ENCODE peak calls at places on chromosomes 6 and 20, in seven cellular contexts. Y, N, E, Q, S, X and K are unnamed samples.

GRCh38 chr20:47276856-47277541 is 79.5 kb downstream of the ZMYND8 start:
- DNase-seq in Y (peak), N (no peak), E (no peak), Q (no peak), S (no peak), X (no peak), K (peak)

GRCh38 chr6:44261581-44261980 is 3.8 kb downstream of the NFKBIE start:
- DNase-seq in Y (no peak), N (no peak), E (no peak), Q (no peak), S (no peak), X (no peak), K (no peak)

GRCh38 chr20:39291301-39291700 is 329.2 kb downstream of the DHX35 start:
- DNase-seq in Y (no peak), N (no peak), E (no peak), Q (no peak), S (no peak), X (no peak), K (no peak)

GRCh38 chr6:16851044-16851540 is 89.8 kb upstream of the ATXN1 start:
- DNase-seq in Y (no peak), N (no peak), E (no peak), Q (no peak), S (no peak), X (no peak), K (no peak)

GRCh38 chr6:147287869-147288271 is 83.7 kb downstream of the STXBP5 start:
- DNase-seq in Y (peak), N (no peak), E (peak), Q (no peak), S (no peak), X (peak), K (peak)

GRCh38 chr6:159871241-159871640 is 19.5 kb upstream of the MAS1 start:
- DNase-seq in Y (no peak), N (no peak), E (no peak), Q (no peak), S (no peak), X (no peak), K (no peak)

GRCh38 chr20:41649489-41649888 is 31.3 kb upstream of the CHD6 start:
- DNase-seq in Y (no peak), N (no peak), E (no peak), Q (no peak), S (no peak), X (no peak), K (no peak)

GRCh38 chr6:90146024-90146423 is 150.6 kb downstream of the BACH2 start:
- DNase-seq in Y (no peak), N (no peak), E (no peak), Q (no peak), S (no peak), X (no peak), K (no peak)

GRCh38 chr6:1554881-1555569 is 54.7 kb upstream of the FOXC1 start:
- DNase-seq in Y (peak), N (no peak), E (no peak), Q (peak), S (no peak), X (peak), K (no peak)

GRCh38 chr20:14775778-14776177 is 438.4 kb upstream of the FLRT3 start:
- DNase-seq in Y (no peak), N (no peak), E (no peak), Q (no peak), S (no peak), X (peak), K (peak)

GRCh38 chr20:17611540-17612286 is 41.8 kb downstream of the DSTN start:
- DNase-seq in Y (no peak), N (no peak), E (no peak), Q (peak), S (peak), X (peak), K (no peak)

GRCh38 chr6:11653028-11653583 is 115.6 kb downstream of the TMEM170B start:
- DNase-seq in Y (peak), N (no peak), E (peak), Q (no peak), S (no peak), X (peak), K (peak)

GRCh38 chr6:15484115-15484514 is 178.7 kb downstream of the DTNBP1 start:
- DNase-seq in Y (no peak), N (no peak), E (no peak), Q (no peak), S (no peak), X (no peak), K (no peak)

GRCh38 chr6:13120483-13121482 is 207.6 kb downstream of the TBC1D7 start:
- DNase-seq in Y (no peak), N (peak), E (peak), Q (no peak), S (no peak), X (no peak), K (no peak)

GRCh38 chr6:6635869-6636268 is 47.3 kb downstream of the LY86 start:
- DNase-seq in Y (no peak), N (no peak), E (no peak), Q (no peak), S (no peak), X (no peak), K (no peak)

GRCh38 chr6:19024737-19025136 is 637.6 kb downstream of the RNF144B start:
- DNase-seq in Y (peak), N (peak), E (peak), Q (peak), S (peak), X (peak), K (peak)

GRCh38 chr20:10731190-10731955 is 57.6 kb upstream of the JAG1 start:
- DNase-seq in Y (peak), N (no peak), E (no peak), Q (no peak), S (no peak), X (no peak), K (no peak)

GRCh38 chr20:38748863-38749153 is 548 bp downstream of the ACTR5 start:
- DNase-seq in Y (no peak), N (no peak), E (peak), Q (peak), S (peak), X (no peak), K (no peak)

GRCh38 chr6:137641474-137642077 is 147.4 kb upstream of the OLIG3 start:
- DNase-seq in Y (peak), N (peak), E (peak), Q (peak), S (peak), X (peak), K (peak)

GRCh38 chr6:45387236-45387635 is 9.5 kb upstream of the SUPT3H start:
- DNase-seq in Y (peak), N (no peak), E (no peak), Q (no peak), S (no peak), X (peak), K (no peak)

GRCh38 chr6:81031429-81031828 is 721.1 kb downstream of the TENT5A start:
- DNase-seq in Y (no peak), N (no peak), E (no peak), Q (no peak), S (no peak), X (no peak), K (peak)

GRCh38 chr6:128990915-128991314 is 108.0 kb downstream of the LAMA2 start:
- DNase-seq in Y (no peak), N (no peak), E (no peak), Q (no peak), S (no peak), X (no peak), K (no peak)

GRCh38 chr6:125835221-125835744 is 44.5 kb downstream of the NCOA7 start:
- DNase-seq in Y (peak), N (no peak), E (peak), Q (no peak), S (no peak), X (peak), K (peak)

DNA sequence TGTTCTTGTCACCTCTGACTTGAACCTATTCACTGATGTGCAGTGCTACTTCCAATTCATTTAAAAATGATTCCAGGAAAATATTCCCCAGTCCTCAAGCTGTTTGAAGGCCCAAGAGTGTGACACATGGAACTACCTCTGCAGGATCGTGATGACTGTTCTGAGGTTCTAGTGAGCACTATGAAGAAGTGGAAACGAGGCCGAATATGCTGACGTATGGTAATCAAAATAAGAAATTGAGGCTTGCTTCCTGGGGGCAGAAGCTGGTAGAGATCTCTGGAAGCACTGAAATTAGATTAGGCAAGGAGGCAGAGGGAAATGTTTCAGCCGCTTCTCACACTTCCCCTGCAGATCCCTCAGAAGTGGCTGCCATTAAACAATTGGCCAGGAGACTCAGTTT is 15.7 kb downstream of the TMEM242 start:
- DNase-seq in Y (no peak), N (no peak), E (no peak), Q (no peak), S (no peak), X (no peak), K (no peak)
- H2BK120ac ChIP-seq in Y (no peak), N (no peak), E (no peak), Q (no peak), S (no peak), X (no peak), K (no peak)

DNA sequence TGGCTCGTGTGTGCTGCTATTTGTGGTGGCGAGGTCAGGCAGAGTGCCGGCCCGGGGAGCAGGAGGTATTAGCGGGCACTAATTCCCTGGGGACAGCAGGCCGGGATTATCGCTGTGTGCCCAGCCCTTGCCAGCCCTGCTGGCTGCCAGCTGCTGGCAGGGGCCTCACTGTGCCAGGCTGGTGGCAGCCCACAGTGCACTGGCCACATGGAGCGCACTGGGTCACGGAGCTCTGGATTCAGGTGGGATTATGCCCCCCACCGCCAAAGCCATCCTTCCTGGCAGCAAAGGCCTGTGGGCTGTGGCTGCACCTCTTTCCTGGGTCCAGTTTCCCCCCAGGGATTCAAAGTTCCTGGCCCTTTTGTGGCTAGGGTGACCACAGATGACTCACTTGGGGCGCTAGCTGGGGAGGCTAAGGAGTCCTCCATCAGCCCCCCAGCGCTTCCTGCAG is 59.7 kb downstream of the YTHDF1 start:
- DNase-seq in Y (no peak), N (no peak), E (no peak), Q (no peak), S (no peak), X (no peak), K (no peak)
- H2BK120ac ChIP-seq in Y (no peak), N (no peak), E (no peak), Q (no peak), S (no peak), X (no peak), K (no peak)

DNA sequence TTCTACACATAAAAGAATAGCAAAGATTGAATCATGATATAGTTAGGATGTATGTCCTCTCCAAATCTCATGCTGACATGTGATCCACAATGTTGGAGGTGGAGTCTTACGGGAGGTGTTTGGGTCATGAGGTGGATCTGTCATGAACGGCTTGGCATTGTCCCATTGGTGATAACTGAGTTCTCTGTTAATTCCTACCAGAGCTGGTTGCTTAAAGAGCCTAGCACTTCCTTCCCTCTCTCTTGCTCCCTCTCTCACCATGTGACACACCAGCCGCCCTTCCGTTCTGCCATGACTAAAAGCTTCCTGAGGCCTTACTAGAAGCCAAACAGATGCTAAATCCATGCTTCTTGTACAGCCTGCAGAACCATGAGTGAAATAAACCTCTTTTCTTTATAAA is 8.3 kb downstream of the TNFRSF21 start:
- DNase-seq in Y (no peak), N (no peak), E (no peak), Q (no peak), S (no peak), X (no peak), K (no peak)
- H2BK120ac ChIP-seq in Y (no peak), N (no peak), E (no peak), Q (no peak), S (no peak), X (no peak), K (no peak)

DNA sequence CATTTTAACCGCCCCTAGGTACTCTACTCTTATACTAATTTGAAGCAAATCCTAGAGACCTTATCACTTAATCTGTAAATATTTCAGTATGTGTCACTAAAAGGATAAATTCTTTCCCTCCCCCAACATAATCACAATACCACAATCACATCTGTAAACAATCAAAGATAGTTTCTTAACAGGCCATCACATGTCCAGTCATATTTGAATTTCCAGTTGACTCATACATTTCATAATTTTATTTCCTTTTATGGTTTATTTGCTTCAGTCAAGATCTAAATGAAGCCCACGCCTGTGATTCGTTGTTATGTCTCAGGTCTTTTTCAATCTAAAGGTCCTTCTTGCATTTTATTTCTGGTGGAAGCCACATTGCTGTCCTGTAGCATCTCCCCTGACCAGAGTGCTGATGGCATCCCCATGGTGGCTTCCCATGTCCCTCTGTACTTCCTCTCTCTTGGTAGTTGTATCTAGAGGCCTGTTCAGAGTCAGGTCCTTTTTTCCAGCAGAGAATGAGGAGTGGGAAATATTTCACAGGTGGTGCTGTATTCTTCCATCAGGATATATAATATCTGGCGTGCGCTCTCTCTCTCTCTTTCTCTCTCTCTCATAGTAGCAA is 128.6 kb upstream of the SLC22A23 start:
- DNase-seq in Y (peak), N (no peak), E (no peak), Q (no peak), S (no peak), X (peak), K (peak)
- H2BK120ac ChIP-seq in Y (peak), N (no peak), E (no peak), Q (no peak), S (no peak), X (no peak), K (no peak)

DNA sequence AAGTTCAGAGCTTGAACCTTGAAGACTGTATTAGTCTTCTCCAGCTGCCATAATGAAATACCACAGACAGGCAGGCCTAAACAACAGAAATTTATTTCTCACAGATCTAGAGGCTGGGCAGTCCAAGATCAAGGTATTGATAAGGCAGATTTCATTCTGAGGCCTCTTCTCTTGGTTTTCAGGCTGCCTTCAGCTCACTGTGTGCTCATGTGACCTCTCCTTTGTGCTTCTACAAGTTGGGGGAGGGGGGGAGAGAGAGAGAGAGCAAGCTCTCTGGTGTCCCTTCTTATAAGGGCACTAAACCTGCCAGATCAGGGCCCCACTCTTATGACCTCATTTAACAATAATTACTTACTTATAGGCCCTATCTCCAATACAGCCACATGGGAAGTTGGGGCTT is 102.6 kb upstream of the RSPO3 start:
- DNase-seq in Y (no peak), N (no peak), E (peak), Q (peak), S (no peak), X (no peak), K (no peak)
- H2BK120ac ChIP-seq in Y (no peak), N (no peak), E (no peak), Q (no peak), S (no peak), X (no peak), K (no peak)

GRCh38 chr6:154835307-154835706 is 102.1 kb downstream of the SCAF8 start:
- DNase-seq in Y (no peak), N (no peak), E (no peak), Q (no peak), S (no peak), X (peak), K (no peak)
- H2BK120ac ChIP-seq in Y (no peak), N (no peak), E (no peak), Q (no peak), S (no peak), X (no peak), K (no peak)

GRCh38 chr6:25384967-25385366 is 105.8 kb downstream of the CARMIL1 start:
- DNase-seq in Y (peak), N (no peak), E (no peak), Q (no peak), S (no peak), X (no peak), K (no peak)
- H2BK120ac ChIP-seq in Y (no peak), N (no peak), E (no peak), Q (no peak), S (no peak), X (no peak), K (no peak)

DNA sequence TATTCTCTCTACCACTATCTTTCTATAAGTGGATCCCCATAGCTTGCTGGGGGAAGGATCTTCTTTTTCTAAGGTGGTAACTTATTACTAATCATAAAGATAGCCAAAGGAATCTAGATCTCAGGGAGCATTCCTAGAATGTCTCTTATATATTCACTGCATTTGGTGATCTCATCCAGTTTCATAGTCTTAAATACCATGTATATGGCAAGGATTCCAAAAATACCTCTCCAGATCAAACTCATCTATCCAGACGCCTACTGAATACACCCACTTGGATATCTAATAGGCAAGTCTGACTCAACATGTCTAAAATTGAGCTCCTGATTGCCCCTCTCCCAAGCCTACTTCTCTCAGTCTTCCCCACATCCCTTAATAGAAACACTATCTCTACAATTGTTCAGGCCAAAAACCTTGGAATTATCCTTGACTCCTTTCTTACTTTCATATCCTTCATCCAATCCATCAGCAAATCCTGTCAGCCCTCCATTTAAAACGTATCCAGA is 264.4 kb downstream of the HACE1 start:
- DNase-seq in Y (no peak), N (no peak), E (no peak), Q (no peak), S (no peak), X (peak), K (no peak)
- H2BK120ac ChIP-seq in Y (no peak), N (no peak), E (no peak), Q (no peak), S (no peak), X (no peak), K (no peak)

GRCh38 chr6:116019428-116019827 is 41.3 kb downstream of the FRK start:
- DNase-seq in Y (no peak), N (no peak), E (no peak), Q (no peak), S (no peak), X (no peak), K (no peak)
- H2BK120ac ChIP-seq in Y (no peak), N (no peak), E (no peak), Q (no peak), S (no peak), X (no peak), K (no peak)